ENCODE peak calls at places on chromosomes 7 and 10, in nine cellular contexts. One of them, this sample, is unnamed.

GRCh38 chr7:56218510-56218909 is 102.3 kb upstream of the NUPR2 start:
- DNase-seq in breast epithelium: no peak
- DNase-seq in heart right ventricle: no peak
- DNase-seq in K562: no peak
- DNase-seq in CD8-positive, alpha-beta T cell: no peak
- DNase-seq in IMR-90: no peak
- DNase-seq in endodermal cell: no peak
- DNase-seq in A549: no peak
- DNase-seq in H9: no peak
- DNase-seq in this sample: no peak

GRCh38 chr7:40437936-40438634 is 303.3 kb downstream of the SUGCT start:
- DNase-seq in H9: no peak
- DNase-seq in breast epithelium: no peak
- DNase-seq in endodermal cell: no peak
- DNase-seq in K562: no peak
- DNase-seq in CD8-positive, alpha-beta T cell: no peak
- DNase-seq in IMR-90: peak; percentile 20
- DNase-seq in A549: no peak
- DNase-seq in heart right ventricle: no peak
- DNase-seq in this sample: no peak

GRCh38 chr10:83917519-83918506 is 221.5 kb upstream of the GHITM start:
- DNase-seq in H9: peak; percentile 63
- DNase-seq in CD8-positive, alpha-beta T cell: no peak
- DNase-seq in endodermal cell: peak; percentile 79
- DNase-seq in A549: peak; percentile 4
- DNase-seq in IMR-90: no peak
- DNase-seq in breast epithelium: no peak
- DNase-seq in heart right ventricle: peak; percentile 19
- DNase-seq in K562: peak; percentile 26
- DNase-seq in this sample: peak; percentile 63

GRCh38 chr10:21336476-21337170 is 188.9 kb downstream of the SKIDA1 start:
- DNase-seq in H9: peak; percentile 74
- DNase-seq in breast epithelium: no peak
- DNase-seq in A549: peak; percentile 86
- DNase-seq in IMR-90: peak; percentile 97
- DNase-seq in endodermal cell: peak; percentile 85
- DNase-seq in heart right ventricle: no peak
- DNase-seq in CD8-positive, alpha-beta T cell: no peak
- DNase-seq in K562: peak; percentile 84
- DNase-seq in this sample: peak; percentile 23

GRCh38 chr10:80205478-80206276 is at the start of gene ANXA11:
- DNase-seq in heart right ventricle: peak; percentile 88
- DNase-seq in A549: peak; percentile 78
- DNase-seq in endodermal cell: peak; percentile 93
- DNase-seq in K562: peak; percentile 93
- DNase-seq in IMR-90: peak; percentile 54
- DNase-seq in breast epithelium: peak; percentile 73
- DNase-seq in CD8-positive, alpha-beta T cell: peak; percentile 87
- DNase-seq in H9: peak; percentile 87
- DNase-seq in this sample: peak; percentile 81

GRCh38 chr10:86311900-86312299 is 54.7 kb downstream of the GRID1 start:
- DNase-seq in breast epithelium: no peak
- DNase-seq in IMR-90: no peak
- DNase-seq in H9: no peak
- DNase-seq in K562: no peak
- DNase-seq in endodermal cell: peak; percentile 16
- DNase-seq in A549: no peak
- DNase-seq in heart right ventricle: no peak
- DNase-seq in CD8-positive, alpha-beta T cell: no peak
- DNase-seq in this sample: no peak

GRCh38 chr10:116080553-116080952 is 192.5 kb downstream of the GFRA1 start:
- DNase-seq in A549: peak; percentile 4
- DNase-seq in CD8-positive, alpha-beta T cell: no peak
- DNase-seq in heart right ventricle: no peak
- DNase-seq in K562: no peak
- DNase-seq in breast epithelium: no peak
- DNase-seq in endodermal cell: peak; percentile 83
- DNase-seq in H9: peak; percentile 70
- DNase-seq in IMR-90: peak; percentile 35
- DNase-seq in this sample: no peak

GRCh38 chr7:123485721-123486120 is 48.7 kb downstream of the IQUB start:
- DNase-seq in breast epithelium: no peak
- DNase-seq in endodermal cell: no peak
- DNase-seq in H9: no peak
- DNase-seq in IMR-90: no peak
- DNase-seq in A549: no peak
- DNase-seq in heart right ventricle: no peak
- DNase-seq in CD8-positive, alpha-beta T cell: no peak
- DNase-seq in K562: no peak
- DNase-seq in this sample: no peak

GRCh38 chr10:68327889-68328786 is 3.7 kb upstream of the HNRNPH3 start:
- DNase-seq in A549: peak; percentile 73
- DNase-seq in H9: no peak
- DNase-seq in CD8-positive, alpha-beta T cell: no peak
- DNase-seq in K562: no peak
- DNase-seq in IMR-90: peak; percentile 60
- DNase-seq in heart right ventricle: no peak
- DNase-seq in endodermal cell: no peak
- DNase-seq in breast epithelium: no peak
- DNase-seq in this sample: peak; percentile 15

GRCh38 chr7:128168667-128169210 is 72.3 kb upstream of the LEP start:
- DNase-seq in breast epithelium: no peak
- DNase-seq in IMR-90: no peak
- DNase-seq in heart right ventricle: peak; percentile 34
- DNase-seq in endodermal cell: peak; percentile 96
- DNase-seq in K562: peak; percentile 79
- DNase-seq in H9: peak; percentile 88
- DNase-seq in CD8-positive, alpha-beta T cell: peak; percentile 20
- DNase-seq in A549: no peak
- DNase-seq in this sample: no peak

GRCh38 chr7:35003679-35004278 is 33.5 kb downstream of the DPY19L1 start:
- DNase-seq in IMR-90: peak; percentile 90
- DNase-seq in heart right ventricle: peak; percentile 10
- DNase-seq in CD8-positive, alpha-beta T cell: no peak
- DNase-seq in H9: no peak
- DNase-seq in breast epithelium: no peak
- DNase-seq in A549: peak; percentile 83
- DNase-seq in K562: peak; percentile 66
- DNase-seq in endodermal cell: peak; percentile 62
- DNase-seq in this sample: peak; percentile 83

GRCh38 chr10:86960003-86960862 is 1.8 kb downstream of the SNCG start:
- DNase-seq in endodermal cell: peak; percentile 88
- DNase-seq in A549: no peak
- DNase-seq in CD8-positive, alpha-beta T cell: no peak
- DNase-seq in breast epithelium: peak; percentile 49
- DNase-seq in K562: peak; percentile 89
- DNase-seq in IMR-90: peak; percentile 65
- DNase-seq in heart right ventricle: no peak
- DNase-seq in H9: peak; percentile 79
- DNase-seq in this sample: peak; percentile 41

GRCh38 chr7:158078161-158078910 is 509.3 kb downstream of the PTPRN2 start:
- DNase-seq in breast epithelium: no peak
- DNase-seq in endodermal cell: no peak
- DNase-seq in CD8-positive, alpha-beta T cell: no peak
- DNase-seq in H9: no peak
- DNase-seq in IMR-90: no peak
- DNase-seq in A549: no peak
- DNase-seq in K562: no peak
- DNase-seq in heart right ventricle: no peak
- DNase-seq in this sample: no peak

GRCh38 chr10:77554996-77555397 is 82.6 kb downstream of the KCNMA1 start:
- DNase-seq in IMR-90: peak; percentile 46
- DNase-seq in K562: no peak
- DNase-seq in endodermal cell: no peak
- DNase-seq in breast epithelium: no peak
- DNase-seq in H9: no peak
- DNase-seq in A549: no peak
- DNase-seq in heart right ventricle: no peak
- DNase-seq in CD8-positive, alpha-beta T cell: no peak
- DNase-seq in this sample: no peak

GRCh38 chr10:132690821-132691610 is 94.9 kb downstream of the NKX6-2 start:
- DNase-seq in endodermal cell: peak; percentile 25
- DNase-seq in breast epithelium: peak; percentile 39
- DNase-seq in H9: peak; percentile 15
- DNase-seq in heart right ventricle: no peak
- DNase-seq in A549: no peak
- DNase-seq in K562: no peak
- DNase-seq in CD8-positive, alpha-beta T cell: no peak
- DNase-seq in IMR-90: no peak
- DNase-seq in this sample: no peak

GRCh38 chr10:114593816-114594468 is 64.1 kb downstream of the ABLIM1 start:
- DNase-seq in K562: no peak
- DNase-seq in A549: no peak
- DNase-seq in breast epithelium: no peak
- DNase-seq in CD8-positive, alpha-beta T cell: no peak
- DNase-seq in H9: no peak
- DNase-seq in heart right ventricle: no peak
- DNase-seq in IMR-90: no peak
- DNase-seq in endodermal cell: no peak
- DNase-seq in this sample: no peak

GRCh38 chr10:27771231-27771630 is 25.6 kb upstream of the MKX start:
- DNase-seq in CD8-positive, alpha-beta T cell: no peak
- DNase-seq in heart right ventricle: no peak
- DNase-seq in breast epithelium: no peak
- DNase-seq in K562: no peak
- DNase-seq in H9: no peak
- DNase-seq in endodermal cell: no peak
- DNase-seq in A549: no peak
- DNase-seq in IMR-90: no peak
- DNase-seq in this sample: no peak

GRCh38 chr7:70807650-70808049 is 324.3 kb upstream of the GALNT17 start:
- DNase-seq in endodermal cell: no peak
- DNase-seq in heart right ventricle: no peak
- DNase-seq in H9: no peak
- DNase-seq in CD8-positive, alpha-beta T cell: no peak
- DNase-seq in K562: peak; percentile 30
- DNase-seq in breast epithelium: no peak
- DNase-seq in IMR-90: no peak
- DNase-seq in A549: no peak
- DNase-seq in this sample: no peak

GRCh38 chr7:757741-758163 is 30.7 kb upstream of the PRKAR1B start:
- DNase-seq in IMR-90: no peak
- DNase-seq in A549: no peak
- DNase-seq in K562: peak; percentile 23
- DNase-seq in breast epithelium: no peak
- DNase-seq in CD8-positive, alpha-beta T cell: no peak
- DNase-seq in H9: no peak
- DNase-seq in heart right ventricle: no peak
- DNase-seq in endodermal cell: no peak
- DNase-seq in this sample: no peak
- H3K4me1 ChIP-seq in IMR-90: no peaks in the 10 kb centered on the region
- H3K4me1 ChIP-seq in A549: no peaks in the 10 kb centered on the region
- H3K4me1 ChIP-seq in K562: peaks cover 16% of the 10 kb centered on the region
- H3K4me1 ChIP-seq in breast epithelium: no peaks in the 10 kb centered on the region
- H3K4me1 ChIP-seq in CD8-positive, alpha-beta T cell: no peaks in the 10 kb centered on the region
- H3K4me1 ChIP-seq in H9: no peaks in the 10 kb centered on the region
- H3K4me1 ChIP-seq in heart right ventricle: no peaks in the 10 kb centered on the region
- H3K4me1 ChIP-seq in endodermal cell: no peaks in the 10 kb centered on the region
- H3K4me1 ChIP-seq in this sample: no peaks in the 10 kb centered on the region

GRCh38 chr7:138866353-138866752 is 68.4 kb upstream of the ATP6V0A4 start:
- DNase-seq in CD8-positive, alpha-beta T cell: no peak
- DNase-seq in endodermal cell: peak; percentile 44
- DNase-seq in breast epithelium: no peak
- DNase-seq in K562: no peak
- DNase-seq in heart right ventricle: no peak
- DNase-seq in A549: no peak
- DNase-seq in IMR-90: no peak
- DNase-seq in H9: no peak
- DNase-seq in this sample: no peak

GRCh38 chr7:138867744-138868143 is 69.7 kb upstream of the ATP6V0A4 start:
- DNase-seq in H9: no peak
- DNase-seq in breast epithelium: no peak
- DNase-seq in IMR-90: no peak
- DNase-seq in CD8-positive, alpha-beta T cell: no peak
- DNase-seq in endodermal cell: peak; percentile 36
- DNase-seq in A549: no peak
- DNase-seq in heart right ventricle: no peak
- DNase-seq in K562: no peak
- DNase-seq in this sample: no peak

GRCh38 chr7:138864667-138865066 is 66.7 kb upstream of the ATP6V0A4 start:
- DNase-seq in IMR-90: peak; percentile 78
- DNase-seq in heart right ventricle: no peak
- DNase-seq in K562: no peak
- DNase-seq in breast epithelium: no peak
- DNase-seq in CD8-positive, alpha-beta T cell: no peak
- DNase-seq in A549: peak; percentile 35
- DNase-seq in H9: no peak
- DNase-seq in endodermal cell: peak; percentile 1
- DNase-seq in this sample: no peak

GRCh38 chr7:138863931-138864330 is 65.9 kb upstream of the ATP6V0A4 start:
- DNase-seq in endodermal cell: no peak
- DNase-seq in K562: no peak
- DNase-seq in breast epithelium: no peak
- DNase-seq in A549: no peak
- DNase-seq in CD8-positive, alpha-beta T cell: no peak
- DNase-seq in heart right ventricle: no peak
- DNase-seq in IMR-90: no peak
- DNase-seq in H9: no peak
- DNase-seq in this sample: no peak

DNA sequence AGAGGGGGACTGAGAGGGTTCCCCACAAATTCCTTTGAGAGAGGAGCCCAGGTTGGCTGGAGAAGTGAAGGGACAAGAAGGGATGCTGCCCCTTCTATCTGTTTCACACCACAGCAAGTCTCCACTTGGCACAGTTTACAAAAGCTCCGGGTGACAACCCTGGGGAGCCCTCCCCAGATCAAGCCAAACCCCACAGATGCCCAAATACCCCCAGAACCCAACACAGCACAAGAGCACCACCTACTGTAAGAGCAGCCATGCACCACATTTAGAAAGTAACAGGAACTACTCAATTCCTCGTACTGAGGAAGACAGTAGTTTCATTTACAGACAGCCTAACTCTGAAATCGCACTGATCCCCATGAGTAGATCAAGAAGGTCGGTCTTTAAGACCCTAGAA is 67.8 kb upstream of the ATP6V0A4 start:
- DNase-seq in heart right ventricle: no peak
- DNase-seq in IMR-90: no peak
- DNase-seq in K562: peak; percentile 59
- DNase-seq in H9: no peak
- DNase-seq in CD8-positive, alpha-beta T cell: peak; percentile 47
- DNase-seq in A549: no peak
- DNase-seq in breast epithelium: no peak
- DNase-seq in endodermal cell: peak; percentile 49
- DNase-seq in this sample: no peak
- TF ChIP-seq CTCF in heart right ventricle: no peak
- TF ChIP-seq CTCF in IMR-90: peak; percentile 16
- TF ChIP-seq CTCF in K562: peak; percentile 75
- TF ChIP-seq CTCF in H9: peak; percentile 66
- TF ChIP-seq CTCF in CD8-positive, alpha-beta T cell: peak; percentile 52
- TF ChIP-seq CTCF in A549: peak; percentile 58
- TF ChIP-seq CTCF in breast epithelium: no peak
- TF ChIP-seq CTCF in endodermal cell: peak; percentile 49
- TF ChIP-seq CTCF in this sample: peak; percentile 40

GRCh38 chr10:32341596-32341995 is 5.4 kb downstream of the EPC1 start:
- DNase-seq in IMR-90: no peak
- DNase-seq in heart right ventricle: no peak
- DNase-seq in CD8-positive, alpha-beta T cell: no peak
- DNase-seq in H9: no peak
- DNase-seq in A549: no peak
- DNase-seq in K562: no peak
- DNase-seq in breast epithelium: no peak
- DNase-seq in endodermal cell: no peak
- DNase-seq in this sample: no peak
- H3K4me1 ChIP-seq in IMR-90: peaks cover 10% of the 10 kb centered on the region
- H3K4me1 ChIP-seq in heart right ventricle: peaks cover 62% of the 10 kb centered on the region
- H3K4me1 ChIP-seq in CD8-positive, alpha-beta T cell: peaks cover 82% of the 10 kb centered on the region
- H3K4me1 ChIP-seq in H9: no peaks in the 10 kb centered on the region
- H3K4me1 ChIP-seq in A549: peaks cover 24% of the 10 kb centered on the region
- H3K4me1 ChIP-seq in K562: peaks cover 9% of the 10 kb centered on the region
- H3K4me1 ChIP-seq in breast epithelium: peaks cover 7% of the 10 kb centered on the region
- H3K4me1 ChIP-seq in endodermal cell: no peaks in the 10 kb centered on the region
- H3K4me1 ChIP-seq in this sample: peaks cover 11% of the 10 kb centered on the region

GRCh38 chr7:71871446-71871845 is 540.7 kb downstream of the CALN1 start:
- DNase-seq in heart right ventricle: no peak
- DNase-seq in H9: no peak
- DNase-seq in IMR-90: no peak
- DNase-seq in endodermal cell: peak; percentile 55
- DNase-seq in breast epithelium: no peak
- DNase-seq in A549: no peak
- DNase-seq in K562: peak; percentile 38
- DNase-seq in CD8-positive, alpha-beta T cell: no peak
- DNase-seq in this sample: no peak
- TF ChIP-seq CTCF in heart right ventricle: peak; percentile 17
- TF ChIP-seq CTCF in H9: peak; percentile 63
- TF ChIP-seq CTCF in IMR-90: no peak
- TF ChIP-seq CTCF in endodermal cell: peak; percentile 75
- TF ChIP-seq CTCF in breast epithelium: no peak
- TF ChIP-seq CTCF in A549: no peak
- TF ChIP-seq CTCF in K562: peak; percentile 49
- TF ChIP-seq CTCF in CD8-positive, alpha-beta T cell: no peak
- TF ChIP-seq CTCF in this sample: peak; percentile 52

This sample was measured in BE2C.